ENCODE peak calls at places on chromosome 22, in four cellular contexts. G is body of pancreas, Z is AG04450, L is right atrium auricular region. U is an unnamed sample.

GRCh38 chr22:45962431-45962712 is 14.6 kb downstream of the WNT7B start:
- DNase-seq in G (no peak), Z (no peak), L (no peak), U (no peak)

GRCh38 chr22:26385164-26385563 is 43.9 kb upstream of the ASPHD2 start:
- DNase-seq in G (no peak), Z (no peak), L (no peak), U (no peak)

GRCh38 chr22:30424471-30425326 is 869 bp upstream of the MTFP1 start:
- DNase-seq in G (no peak), Z (no peak), L (no peak), U (no peak)

GRCh38 chr22:24118689-24119384 is 62.5 kb upstream of the SUSD2 start:
- DNase-seq in G (no peak), Z (no peak), L (no peak), U (no peak)

GRCh38 chr22:50260434-50260800 is 1.1 kb downstream of the MAPK12 start:
- DNase-seq in G (no peak), Z (no peak), L (no peak), U (no peak)

GRCh38 chr22:49329636-49330035 is 498.0 kb downstream of the BRD1 start:
- DNase-seq in G (no peak), Z (no peak), L (peak), U (no peak)

GRCh38 chr22:38214248-38215056 is 12.7 kb downstream of the MAFF start:
- DNase-seq in G (peak), Z (no peak), L (peak), U (peak)

GRCh38 chr22:46791201-46791731 is 28.8 kb downstream of the TBC1D22A start:
- DNase-seq in G (peak), Z (no peak), L (peak), U (peak)

GRCh38 chr22:22061085-22062077 is 78.8 kb upstream of the TOP3B start:
- DNase-seq in G (peak), Z (no peak), L (no peak), U (peak)
- TF ChIP-seq CTCF in G (no peak), Z (peak), L (no peak), U (no peak)

DNA sequence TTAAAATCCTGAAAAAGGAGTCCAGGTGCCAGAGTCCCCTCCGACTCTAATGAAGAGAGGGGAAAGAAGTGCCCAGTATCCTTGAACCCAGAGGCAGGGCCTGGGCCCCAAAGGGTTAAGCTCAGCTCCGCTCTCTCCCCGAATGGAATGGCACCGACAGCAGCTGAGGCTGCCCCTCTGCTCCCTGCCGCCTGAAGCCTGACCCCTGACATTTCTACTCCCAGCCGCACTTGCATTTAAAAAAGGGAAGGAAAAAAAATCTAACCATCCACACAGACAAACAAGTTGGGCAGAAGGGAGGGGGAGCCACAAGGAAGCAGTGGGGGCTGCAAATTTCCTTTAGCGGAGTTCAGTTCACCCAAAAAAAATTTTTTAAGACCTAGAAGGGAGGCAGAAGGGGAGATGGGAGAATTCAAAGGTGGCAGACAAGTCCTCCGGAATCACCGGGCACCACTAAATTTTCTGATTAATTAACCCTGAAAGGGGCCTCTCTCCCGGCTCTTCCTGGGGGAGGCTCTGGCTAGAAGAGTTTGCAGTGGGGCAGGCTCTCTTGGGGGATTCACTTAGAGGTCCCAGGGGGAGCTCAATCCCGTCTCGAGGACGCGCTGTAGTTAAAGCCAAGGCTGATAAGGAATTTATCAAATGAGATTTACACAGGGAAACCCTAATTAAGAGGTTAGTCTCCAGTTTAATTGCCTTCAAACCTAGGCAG is 25.7 kb downstream of the MN1 start:
- DNase-seq in G (no peak), Z (no peak), L (no peak), U (no peak)
- H3K4me3 ChIP-seq in G (no peak), Z (no peak), L (peak), U (no peak)

GRCh38 chr22:44357962-44358553 is 45.3 kb upstream of the SHISAL1 start:
- DNase-seq in G (peak), Z (no peak), L (peak), U (peak)
- TF ChIP-seq CTCF in G (no peak), Z (no peak), L (no peak), U (no peak)

GRCh38 chr22:29315286-29316195 is at the start of gene RASL10A:
- DNase-seq in G (no peak), Z (no peak), L (no peak), U (no peak)
- H3K4me3 ChIP-seq in G (no peak), Z (no peak), L (peak), U (no peak)

GRCh38 chr22:31995046-31995445 is 48.0 kb upstream of the SLC5A1 start:
- DNase-seq in G (no peak), Z (no peak), L (no peak), U (no peak)
- TF ChIP-seq CTCF in G (no peak), Z (peak), L (no peak), U (peak)

GRCh38 chr22:27990879-27991278 is 71.8 kb upstream of the PITPNB start:
- DNase-seq in G (peak), Z (no peak), L (peak), U (no peak)

GRCh38 chr22:27988704-27989103 is 69.6 kb upstream of the PITPNB start:
- DNase-seq in G (no peak), Z (no peak), L (peak), U (no peak)

GRCh38 chr22:27989758-27990450 is 70.8 kb upstream of the PITPNB start:
- DNase-seq in G (peak), Z (no peak), L (peak), U (no peak)

GRCh38 chr22:27991586-27992293 is 72.7 kb upstream of the PITPNB start:
- DNase-seq in G (peak), Z (no peak), L (no peak), U (no peak)

GRCh38 chr22:27990451-27990840 is 71.4 kb upstream of the PITPNB start:
- DNase-seq in G (peak), Z (no peak), L (no peak), U (no peak)
- H3K4me3 ChIP-seq in G (no peak), Z (no peak), L (no peak), U (no peak)

U was measured in astrocyte.